ENCODE peak calls at places on chromosome 17, in six cellular contexts. U is heart right ventricle; V is midbrain; F is stimulated activated CD4-positive, alpha-beta T cell treated with anti-CD3 and anti-CD28 coated beads, Interleukin-2, amount 100 ng/mL, for 24 hours; Z is amniotic stem cell; L is substantia nigra. W is an unnamed sample.

GRCh38 chr17:57609878-57610270 is 135.2 kb downstream of the CCDC182 start:
- DNase-seq in U (no peak), L (no peak), V (no peak), F (no peak), Z (no peak), W (no peak)

GRCh38 chr17:31494259-31495048 is 103.0 kb downstream of the RAB11FIP4 start:
- DNase-seq in L (no peak), U (no peak), Z (no peak), V (no peak), F (peak), W (no peak)

GRCh38 chr17:41322264-41322902 is 6.9 kb upstream of the KRTAP17-1 start:
- DNase-seq in U (no peak), F (no peak), V (peak), L (no peak), Z (peak), W (peak)

GRCh38 chr17:64718058-64718457 is 56.0 kb upstream of the SMURF2 start:
- DNase-seq in L (no peak), V (no peak), F (no peak), Z (no peak), U (no peak), W (no peak)

GRCh38 chr17:2855063-2855600 is 58.9 kb downstream of the RAP1GAP2 start:
- DNase-seq in Z (no peak), L (no peak), F (no peak), U (no peak), V (no peak), W (no peak)

GRCh38 chr17:74289688-74290087 is 15.7 kb downstream of the DNAI2 start:
- DNase-seq in V (no peak), Z (no peak), F (no peak), U (no peak), L (no peak), W (no peak)

GRCh38 chr17:14052886-14053615 is 16.3 kb upstream of the COX10 start:
- DNase-seq in U (no peak), V (no peak), F (no peak), Z (no peak), L (no peak), W (no peak)

GRCh38 chr17:29603109-29603674 is 10.3 kb downstream of the ANKRD13B start:
- DNase-seq in U (no peak), F (no peak), L (no peak), Z (no peak), V (no peak), W (no peak)

GRCh38 chr17:77834170-77835115 is 124.1 kb upstream of the TNRC6C start:
- DNase-seq in U (peak), V (no peak), L (no peak), F (peak), Z (peak), W (no peak)

GRCh38 chr17:77495575-77495974 is 354.8 kb downstream of the SEC14L1 start:
- DNase-seq in F (no peak), Z (no peak), V (no peak), U (no peak), L (no peak), W (no peak)

GRCh38 chr17:50457621-50458020 is 11.1 kb downstream of the CHAD start:
- DNase-seq in L (no peak), F (no peak), Z (no peak), U (no peak), V (no peak), W (no peak)

GRCh38 chr17:40018211-40019121 is 3.2 kb downstream of the CSF3 start:
- DNase-seq in F (no peak), U (peak), V (no peak), Z (no peak), L (no peak), W (no peak)

GRCh38 chr17:1197781-1198490 is 18.2 kb upstream of the ABR start:
- DNase-seq in L (peak), Z (no peak), V (peak), U (peak), F (peak), W (no peak)

GRCh38 chr17:56834380-56835258 is 668 bp downstream of the DGKE start:
- DNase-seq in L (no peak), V (no peak), U (peak), Z (no peak), F (peak), W (peak)

GRCh38 chr17:48571024-48571818 is 6.9 kb downstream of the HOXB4 start:
- DNase-seq in F (no peak), Z (no peak), V (no peak), U (no peak), L (no peak), W (no peak)

GRCh38 chr17:78133971-78134898 is 3.7 kb downstream of the TMC8 start:
- DNase-seq in V (peak), U (no peak), Z (no peak), F (peak), L (peak), W (peak)

GRCh38 chr17:34301986-34302385 is 16.4 kb downstream of the CCL11 start:
- DNase-seq in U (no peak), F (no peak), V (no peak), Z (no peak), L (no peak), W (no peak)

GRCh38 chr17:83090424-83091256 is 11.2 kb downstream of the METRNL start:
- DNase-seq in F (no peak), V (no peak), L (no peak), Z (no peak), U (no peak), W (no peak)

GRCh38 chr17:28926786-28927185 is 23.9 kb upstream of the DHRS13 start:
- DNase-seq in Z (no peak), F (no peak), V (no peak), L (no peak), U (no peak), W (no peak)

GRCh38 chr17:2050871-2051387 is 4.0 kb upstream of the HIC1 start:
- DNase-seq in U (no peak), F (no peak), L (no peak), V (no peak), Z (no peak), W (no peak)

GRCh38 chr17:80836971-80837481 is 154.6 kb upstream of the CHMP6 start:
- DNase-seq in U (no peak), F (no peak), V (no peak), L (no peak), Z (no peak), W (peak)

GRCh38 chr17:50904522-50905459 is 38.6 kb upstream of the TOB1 start:
- DNase-seq in Z (no peak), U (peak), F (no peak), V (peak), L (peak), W (peak)